ENCODE peak calls at places on chromosomes 7 and 10, in nine cellular contexts. R, L, C, H, J, E, G, Y and O are unnamed samples.

GRCh38 chr7:26397786-26398435 is 106.2 kb downstream of the SNX10 start:
- DNase-seq in H (peak; percentile 68), R (peak; percentile 14), E (peak; percentile 78), C (peak; percentile 38), G (peak; percentile 51), J (no peak), Y (peak; percentile 36), L (peak; percentile 51), O (no peak)

GRCh38 chr10:97718178-97718577 is 4.6 kb downstream of the MARVELD1 start:
- DNase-seq in C (no peak), Y (no peak), G (no peak), H (no peak), E (peak; percentile 70), J (no peak), R (no peak), L (no peak), O (no peak)

GRCh38 chr10:129063877-129064276 is 403.2 kb upstream of the MGMT start:
- DNase-seq in R (no peak), L (no peak), E (no peak), H (no peak), Y (no peak), C (no peak), G (no peak), J (no peak), O (no peak)

GRCh38 chr10:98340261-98340675 is 72.3 kb upstream of the LOXL4 start:
- DNase-seq in C (peak; percentile 85), G (no peak), H (peak; percentile 62), R (peak; percentile 20), L (no peak), J (peak; percentile 49), Y (no peak), E (no peak), O (no peak)

GRCh38 chr7:74199551-74200355 is 10.1 kb upstream of the LAT2 start:
- DNase-seq in C (no peak), H (no peak), L (no peak), E (no peak), Y (peak; percentile 46), G (no peak), J (no peak), R (peak; percentile 52), O (no peak)

GRCh38 chr10:15808204-15808797 is 52.0 kb downstream of the MINDY3 start:
- DNase-seq in G (peak; percentile 10), Y (no peak), C (no peak), H (no peak), J (no peak), L (no peak), R (no peak), E (no peak), O (no peak)

GRCh38 chr10:97154789-97155188 is 31.0 kb downstream of the SLIT1 start:
- DNase-seq in H (no peak), C (no peak), J (no peak), Y (no peak), R (no peak), E (no peak), G (no peak), L (no peak), O (no peak)

GRCh38 chr7:142365410-142365842 is 107.6 kb upstream of the PRSS58 start:
- DNase-seq in R (no peak), H (no peak), J (no peak), G (no peak), L (no peak), E (no peak), Y (no peak), C (no peak), O (no peak)

GRCh38 chr10:46998595-46998994 is 87.4 kb downstream of the PTPN20 start:
- DNase-seq in H (no peak), L (no peak), E (no peak), C (no peak), R (no peak), J (no peak), G (no peak), Y (no peak), O (no peak)

GRCh38 chr10:124375353-124375614 is 43.4 kb downstream of the OAT start:
- DNase-seq in C (no peak), G (no peak), H (no peak), R (no peak), J (no peak), L (no peak), Y (no peak), E (no peak), O (no peak)

GRCh38 chr7:19202599-19202998 is 57.4 kb upstream of the FERD3L start:
- DNase-seq in C (no peak), H (no peak), R (no peak), E (no peak), J (peak; percentile 27), Y (no peak), G (no peak), L (no peak), O (no peak)

GRCh38 chr7:116805100-116805544 is 57.3 kb upstream of the CAPZA2 start:
- DNase-seq in E (no peak), H (no peak), R (no peak), L (no peak), Y (no peak), G (peak; percentile 57), C (no peak), J (peak; percentile 76), O (peak; percentile 77)

GRCh38 chr7:66043681-66044497 is 31.7 kb upstream of the ASL start:
- DNase-seq in C (no peak), L (no peak), Y (peak; percentile 33), R (peak; percentile 56), G (peak; percentile 69), H (no peak), E (peak; percentile 73), J (no peak), O (peak; percentile 8)

GRCh38 chr10:71513896-71514295 is 117.2 kb downstream of the CDH23 start:
- DNase-seq in H (no peak), G (no peak), Y (no peak), E (no peak), R (no peak), C (no peak), J (no peak), L (no peak), O (no peak)
- H3K27ac ChIP-seq in H (no peak overlapping the region), G (no peak overlapping the region), Y (no peak overlapping the region), E (no peak overlapping the region), R (no peak overlapping the region), C (no peak overlapping the region), J (no peak overlapping the region), L (no peak overlapping the region), O (no peak overlapping the region)

GRCh38 chr7:7191137-7191536 is 8.8 kb downstream of the C1GALT1 start:
- DNase-seq in R (no peak), G (no peak), J (no peak), H (no peak), Y (no peak), C (no peak), E (no peak), L (no peak), O (no peak)
- H3K36me3 ChIP-seq in R (peaks cover 2% of the 10 kb centered on the region), G (no peaks in the 10 kb centered on the region), J (no peaks in the 10 kb centered on the region), H (peaks cover 34% of the 10 kb centered on the region), Y (peaks cover 13% of the 10 kb centered on the region), C (no peaks in the 10 kb centered on the region), E (no peaks in the 10 kb centered on the region), L (peaks cover 1% of the 10 kb centered on the region), O (no peaks in the 10 kb centered on the region)

GRCh38 chr7:48063985-48064384 is 25.1 kb upstream of the UPP1 start:
- DNase-seq in J (no peak), L (no peak), G (no peak), C (no peak), H (no peak), R (no peak), E (no peak), Y (no peak), O (no peak)
- H2AFZ ChIP-seq in J (no peak overlapping the region), L (no peak overlapping the region), G (no peak overlapping the region), C (no peak overlapping the region), H (no peak overlapping the region), R (no peak overlapping the region), E (no peak overlapping the region), Y (no peak overlapping the region), O (no peak overlapping the region)

DNA sequence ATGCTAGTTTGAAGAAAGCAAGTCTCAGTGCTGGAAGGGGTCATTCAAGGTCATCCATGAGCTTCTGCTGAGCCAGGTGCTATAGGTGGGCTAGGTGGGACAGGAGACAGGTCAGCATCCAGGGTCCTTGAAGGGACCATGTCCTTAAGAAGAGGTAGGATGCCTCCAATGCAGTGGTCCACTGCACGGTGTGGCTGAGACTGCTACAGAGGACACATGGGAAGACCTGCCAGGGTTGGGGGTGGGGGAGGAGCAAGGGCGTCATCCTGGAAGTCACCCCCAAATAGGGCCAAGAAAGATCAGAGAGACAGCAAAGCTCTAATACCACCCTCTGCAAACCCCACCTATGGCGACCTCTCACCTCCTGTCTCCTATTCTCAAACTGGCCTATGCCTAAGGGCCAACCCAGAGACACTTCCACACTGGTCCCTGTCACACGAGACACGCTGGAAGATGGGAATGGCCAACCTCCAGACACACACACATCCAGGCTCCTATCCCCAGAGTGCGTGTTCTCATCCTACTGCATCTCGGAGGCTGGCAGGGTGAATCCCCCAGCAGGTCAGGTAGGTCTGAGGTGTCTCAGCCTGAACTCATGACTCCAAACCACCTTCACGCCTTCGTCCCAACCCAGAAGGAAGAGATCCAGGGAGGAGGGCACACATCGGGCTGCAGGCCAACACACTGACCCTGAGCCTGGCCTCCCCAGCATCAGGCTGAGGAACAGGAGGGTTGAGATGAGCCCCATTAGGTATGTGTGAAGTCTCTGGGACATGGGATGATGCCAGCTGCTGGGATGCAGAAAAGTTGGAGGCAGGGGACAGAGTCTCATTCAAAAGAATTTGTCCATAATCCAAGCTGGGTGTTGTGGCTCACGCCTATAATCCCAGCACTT is 5.6 kb upstream of the PPP1R35 start:
- DNase-seq in H (no peak), J (no peak), L (no peak), C (no peak), Y (no peak), R (no peak), E (no peak), G (no peak), O (no peak)
- H3K27ac ChIP-seq in H (no peak overlapping the region), J (peak overlapping the region; percentile 41), L (no peak overlapping the region), C (no peak overlapping the region), Y (no peak overlapping the region), R (no peak overlapping the region), E (no peak overlapping the region), G (no peak overlapping the region), O (no peak overlapping the region)

DNA sequence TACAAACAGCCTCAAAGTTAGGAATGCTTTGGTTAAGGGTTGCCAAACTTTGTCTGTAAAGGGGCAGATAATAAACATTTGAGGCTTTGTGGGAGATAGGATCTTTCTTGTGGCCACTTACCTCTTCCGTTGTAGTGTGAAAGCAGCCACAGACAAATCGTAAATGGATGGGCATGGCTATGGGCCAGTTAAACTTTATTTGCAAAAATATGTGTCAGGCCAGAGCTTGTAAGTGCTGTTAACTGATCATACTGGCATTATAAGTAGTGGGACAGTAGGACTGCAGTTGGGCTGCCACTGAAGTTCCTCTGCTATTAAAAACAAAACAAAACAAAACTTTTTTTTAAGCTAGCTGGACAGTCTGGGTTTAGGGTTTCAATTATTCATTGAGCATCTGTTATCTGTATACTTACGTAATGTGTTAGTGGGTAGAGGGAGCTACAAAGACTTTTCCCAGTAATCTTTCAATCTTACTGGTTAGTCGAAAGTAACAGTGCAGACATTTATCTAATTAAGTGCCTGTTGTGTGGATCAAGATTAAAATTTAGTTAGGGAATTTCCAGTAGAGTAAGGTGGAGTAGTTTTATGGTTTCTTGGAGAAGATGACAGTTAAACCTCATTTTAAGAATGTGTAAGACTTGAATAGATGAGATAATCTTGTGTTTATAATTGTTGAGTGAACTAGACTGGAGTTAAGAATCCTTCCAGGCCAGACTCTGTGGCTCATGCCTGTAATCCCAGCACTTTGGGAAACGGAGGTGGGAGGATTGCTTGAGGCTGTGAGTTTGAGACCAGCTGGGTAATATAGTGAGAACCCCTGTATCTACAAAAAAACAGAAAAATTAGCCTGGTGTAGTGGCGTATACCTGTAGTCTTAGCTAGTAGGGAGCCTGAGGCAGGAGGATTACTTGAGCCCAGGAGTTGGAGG is 100.1 kb downstream of the BTRC start:
- DNase-seq in J (peak; percentile 52), C (no peak), L (no peak), G (no peak), H (no peak), E (no peak), R (peak; percentile 16), Y (peak; percentile 65), O (peak; percentile 60)
- H3K36me3 ChIP-seq in J (no peaks in the 10 kb centered on the region), C (no peaks in the 10 kb centered on the region), L (no peaks in the 10 kb centered on the region), G (no peaks in the 10 kb centered on the region), H (no peaks in the 10 kb centered on the region), E (no peaks in the 10 kb centered on the region), R (no peaks in the 10 kb centered on the region), Y (no peaks in the 10 kb centered on the region), O (no peaks in the 10 kb centered on the region)